ENCODE peak calls at places on chromosomes 13 and 19, in seven cellular contexts. One of them, this sample, is unnamed.

GRCh38 chr19:6376512-6377193 is 920 bp upstream of the PSPN start:
- DNase-seq in CD8-positive, alpha-beta T cell: no peak
- DNase-seq in skeletal muscle cell: no peak
- DNase-seq in cardiac fibroblast: no peak
- DNase-seq in AG09309: no peak
- DNase-seq in astrocyte of the spinal cord: no peak
- DNase-seq in endodermal cell: no peak
- DNase-seq in this sample: no peak

GRCh38 chr19:10915511-10916091 is 12.8 kb downstream of the YIPF2 start:
- DNase-seq in CD8-positive, alpha-beta T cell: no peak
- DNase-seq in skeletal muscle cell: peak
- DNase-seq in cardiac fibroblast: peak
- DNase-seq in AG09309: peak
- DNase-seq in astrocyte of the spinal cord: peak
- DNase-seq in endodermal cell: no peak
- DNase-seq in this sample: no peak

GRCh38 chr13:93422980-93423554 is 196.5 kb downstream of the GPC6 start:
- DNase-seq in CD8-positive, alpha-beta T cell: no peak
- DNase-seq in skeletal muscle cell: no peak
- DNase-seq in cardiac fibroblast: no peak
- DNase-seq in AG09309: no peak
- DNase-seq in astrocyte of the spinal cord: no peak
- DNase-seq in endodermal cell: no peak
- DNase-seq in this sample: no peak

GRCh38 chr13:45529758-45530157 is 65.0 kb downstream of the COG3 start:
- DNase-seq in CD8-positive, alpha-beta T cell: no peak
- DNase-seq in skeletal muscle cell: no peak
- DNase-seq in cardiac fibroblast: no peak
- DNase-seq in AG09309: no peak
- DNase-seq in astrocyte of the spinal cord: no peak
- DNase-seq in endodermal cell: no peak
- DNase-seq in this sample: no peak

GRCh38 chr19:38842439-38843174 is 7.2 kb downstream of the HNRNPL start:
- DNase-seq in CD8-positive, alpha-beta T cell: peak
- DNase-seq in skeletal muscle cell: no peak
- DNase-seq in cardiac fibroblast: no peak
- DNase-seq in AG09309: no peak
- DNase-seq in astrocyte of the spinal cord: no peak
- DNase-seq in endodermal cell: no peak
- DNase-seq in this sample: no peak

GRCh38 chr13:30346159-30346788 is 38.9 kb upstream of the KATNAL1 start:
- DNase-seq in CD8-positive, alpha-beta T cell: peak
- DNase-seq in skeletal muscle cell: no peak
- DNase-seq in cardiac fibroblast: no peak
- DNase-seq in AG09309: no peak
- DNase-seq in astrocyte of the spinal cord: no peak
- DNase-seq in endodermal cell: no peak
- DNase-seq in this sample: no peak

GRCh38 chr19:10353793-10354391 is 14.5 kb upstream of the ICAM3 start:
- DNase-seq in CD8-positive, alpha-beta T cell: no peak
- DNase-seq in skeletal muscle cell: no peak
- DNase-seq in cardiac fibroblast: peak
- DNase-seq in AG09309: no peak
- DNase-seq in astrocyte of the spinal cord: peak
- DNase-seq in endodermal cell: peak
- DNase-seq in this sample: peak

GRCh38 chr19:35549174-35549788 is 3.9 kb downstream of the TMEM147 start:
- DNase-seq in CD8-positive, alpha-beta T cell: peak
- DNase-seq in skeletal muscle cell: no peak
- DNase-seq in cardiac fibroblast: peak
- DNase-seq in AG09309: peak
- DNase-seq in astrocyte of the spinal cord: peak
- DNase-seq in endodermal cell: peak
- DNase-seq in this sample: peak

GRCh38 chr13:19950374-19950773 is 8.2 kb upstream of the ZMYM2 start:
- DNase-seq in CD8-positive, alpha-beta T cell: no peak
- DNase-seq in skeletal muscle cell: no peak
- DNase-seq in cardiac fibroblast: no peak
- DNase-seq in AG09309: no peak
- DNase-seq in astrocyte of the spinal cord: no peak
- DNase-seq in endodermal cell: no peak
- DNase-seq in this sample: no peak

GRCh38 chr13:62193919-62194318 is 778.3 kb upstream of the PCDH20 start:
- DNase-seq in CD8-positive, alpha-beta T cell: no peak
- DNase-seq in skeletal muscle cell: no peak
- DNase-seq in cardiac fibroblast: no peak
- DNase-seq in AG09309: no peak
- DNase-seq in astrocyte of the spinal cord: no peak
- DNase-seq in endodermal cell: no peak
- DNase-seq in this sample: no peak

GRCh38 chr13:101267656-101268055 is 148.7 kb downstream of the NALCN start:
- DNase-seq in CD8-positive, alpha-beta T cell: no peak
- DNase-seq in skeletal muscle cell: no peak
- DNase-seq in cardiac fibroblast: peak
- DNase-seq in AG09309: peak
- DNase-seq in astrocyte of the spinal cord: peak
- DNase-seq in endodermal cell: no peak
- DNase-seq in this sample: no peak

GRCh38 chr13:107581009-107581408 is 634.3 kb downstream of the LIG4 start:
- DNase-seq in CD8-positive, alpha-beta T cell: no peak
- DNase-seq in skeletal muscle cell: no peak
- DNase-seq in cardiac fibroblast: no peak
- DNase-seq in AG09309: no peak
- DNase-seq in astrocyte of the spinal cord: no peak
- DNase-seq in endodermal cell: no peak
- DNase-seq in this sample: no peak

GRCh38 chr19:45440873-45441654 is 17.3 kb upstream of the ERCC1 start:
- DNase-seq in CD8-positive, alpha-beta T cell: no peak
- DNase-seq in skeletal muscle cell: no peak
- DNase-seq in cardiac fibroblast: peak
- DNase-seq in AG09309: no peak
- DNase-seq in astrocyte of the spinal cord: peak
- DNase-seq in endodermal cell: peak
- DNase-seq in this sample: peak

GRCh38 chr13:32426981-32427851 is 714 bp downstream of the N4BP2L1 start:
- DNase-seq in CD8-positive, alpha-beta T cell: peak
- DNase-seq in skeletal muscle cell: no peak
- DNase-seq in cardiac fibroblast: peak
- DNase-seq in AG09309: no peak
- DNase-seq in astrocyte of the spinal cord: peak
- DNase-seq in endodermal cell: peak
- DNase-seq in this sample: peak

GRCh38 chr13:76570485-76570884 is 315.7 kb downstream of the KCTD12 start:
- DNase-seq in CD8-positive, alpha-beta T cell: no peak
- DNase-seq in skeletal muscle cell: no peak
- DNase-seq in cardiac fibroblast: no peak
- DNase-seq in AG09309: no peak
- DNase-seq in astrocyte of the spinal cord: no peak
- DNase-seq in endodermal cell: no peak
- DNase-seq in this sample: no peak

DNA sequence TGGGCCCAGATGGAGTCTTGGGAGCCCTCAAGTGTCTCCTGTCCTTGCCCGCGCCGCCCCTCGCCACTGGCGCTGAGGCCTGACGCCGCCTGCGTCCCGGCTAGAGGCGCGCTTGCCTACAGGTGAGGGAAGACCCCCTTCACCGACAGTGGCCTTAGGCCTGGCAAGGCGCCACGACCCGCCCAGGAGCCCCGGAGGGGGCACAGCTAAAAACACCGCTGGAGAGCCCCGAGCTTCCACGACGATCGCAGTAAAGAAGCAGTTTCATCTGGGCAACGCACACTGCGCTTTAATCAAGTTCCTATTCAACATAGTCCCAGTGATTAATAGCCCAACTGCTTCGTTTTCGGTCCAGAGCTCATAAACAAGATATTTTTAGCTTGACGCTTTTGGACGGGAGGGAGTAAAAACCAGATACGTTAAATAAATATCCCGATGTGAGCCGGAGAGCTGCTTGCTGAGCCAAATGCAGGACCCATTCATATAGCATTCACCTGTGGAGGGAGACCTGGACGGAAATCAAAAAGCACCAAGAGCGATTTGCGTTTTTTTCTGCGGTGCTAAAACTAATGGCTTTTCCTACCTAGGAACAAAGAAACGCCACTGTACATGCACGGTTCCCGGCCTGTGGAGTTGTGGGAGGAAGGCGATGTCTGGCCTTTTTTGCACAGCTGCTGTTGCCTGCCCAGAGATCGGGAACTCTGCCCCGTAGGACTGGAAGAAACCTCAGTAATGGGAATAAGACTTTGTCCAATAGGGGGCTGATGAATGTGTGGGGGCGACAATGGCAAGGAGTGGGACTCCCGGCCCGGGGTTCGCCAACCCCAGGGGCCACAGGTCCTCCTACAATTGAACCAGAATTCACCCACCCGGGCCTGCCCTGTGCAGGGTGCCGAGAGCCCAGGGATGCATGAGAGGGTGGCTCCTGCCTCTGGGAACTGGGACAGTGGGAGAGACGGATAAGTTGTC is 1.7 kb upstream of the CEBPA start:
- DNase-seq in CD8-positive, alpha-beta T cell: no peak
- DNase-seq in skeletal muscle cell: no peak
- DNase-seq in cardiac fibroblast: peak
- DNase-seq in AG09309: no peak
- DNase-seq in astrocyte of the spinal cord: no peak
- DNase-seq in endodermal cell: no peak
- DNase-seq in this sample: no peak
- H3K4me3 ChIP-seq in CD8-positive, alpha-beta T cell: no peak
- H3K4me3 ChIP-seq in skeletal muscle cell: peak
- H3K4me3 ChIP-seq in cardiac fibroblast: peak
- H3K4me3 ChIP-seq in AG09309: peak
- H3K4me3 ChIP-seq in astrocyte of the spinal cord: no peak
- H3K4me3 ChIP-seq in endodermal cell: peak
- H3K4me3 ChIP-seq in this sample: no peak

DNA sequence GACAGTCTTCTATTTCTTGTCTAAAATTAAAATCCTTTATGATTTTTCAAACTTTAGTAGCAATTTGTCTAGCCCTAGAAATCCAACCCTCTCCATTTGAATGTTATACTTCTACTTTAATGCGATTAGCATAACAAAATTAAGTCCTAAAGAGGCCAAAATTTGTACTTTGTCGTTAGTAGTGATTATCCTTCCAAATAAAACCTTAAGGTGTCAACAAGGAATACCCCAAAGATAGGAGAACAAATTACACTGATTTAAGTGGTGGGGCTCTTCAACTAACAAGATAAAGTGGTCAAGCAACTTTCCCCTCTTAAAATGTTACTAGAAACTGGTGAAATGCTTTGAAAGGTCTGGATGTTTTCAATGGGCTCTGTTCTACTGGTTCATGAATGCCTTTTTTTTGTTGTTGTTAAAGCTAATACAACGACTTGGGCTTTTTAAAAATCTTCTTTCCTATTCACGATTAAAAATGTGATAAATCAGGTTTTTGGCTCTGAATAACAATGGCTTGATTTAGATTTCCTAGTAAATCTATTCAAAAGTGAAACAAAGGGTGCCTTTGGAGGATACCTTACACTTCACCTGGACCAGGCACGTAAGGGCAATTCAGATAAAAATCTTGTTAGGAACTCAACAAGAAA is 3.3 kb downstream of the SOX21 start:
- DNase-seq in CD8-positive, alpha-beta T cell: no peak
- DNase-seq in skeletal muscle cell: no peak
- DNase-seq in cardiac fibroblast: no peak
- DNase-seq in AG09309: no peak
- DNase-seq in astrocyte of the spinal cord: peak
- DNase-seq in endodermal cell: no peak
- DNase-seq in this sample: no peak
- H3K4me3 ChIP-seq in CD8-positive, alpha-beta T cell: no peak
- H3K4me3 ChIP-seq in skeletal muscle cell: no peak
- H3K4me3 ChIP-seq in cardiac fibroblast: no peak
- H3K4me3 ChIP-seq in AG09309: no peak
- H3K4me3 ChIP-seq in astrocyte of the spinal cord: no peak
- H3K4me3 ChIP-seq in endodermal cell: peak
- H3K4me3 ChIP-seq in this sample: no peak

GRCh38 chr19:41774515-41774980 is 19.2 kb downstream of the CEACAM6 start:
- DNase-seq in CD8-positive, alpha-beta T cell: peak
- DNase-seq in skeletal muscle cell: no peak
- DNase-seq in cardiac fibroblast: no peak
- DNase-seq in AG09309: no peak
- DNase-seq in astrocyte of the spinal cord: no peak
- DNase-seq in endodermal cell: no peak
- DNase-seq in this sample: no peak

GRCh38 chr19:41769608-41770007 is 14.3 kb downstream of the CEACAM6 start:
- DNase-seq in CD8-positive, alpha-beta T cell: no peak
- DNase-seq in skeletal muscle cell: no peak
- DNase-seq in cardiac fibroblast: no peak
- DNase-seq in AG09309: no peak
- DNase-seq in astrocyte of the spinal cord: no peak
- DNase-seq in endodermal cell: no peak
- DNase-seq in this sample: no peak

GRCh38 chr19:41767105-41767504 is 11.8 kb downstream of the CEACAM6 start:
- DNase-seq in CD8-positive, alpha-beta T cell: no peak
- DNase-seq in skeletal muscle cell: no peak
- DNase-seq in cardiac fibroblast: no peak
- DNase-seq in AG09309: no peak
- DNase-seq in astrocyte of the spinal cord: no peak
- DNase-seq in endodermal cell: no peak
- DNase-seq in this sample: no peak

GRCh38 chr19:41776700-41777099 is 19.7 kb upstream of the CEACAM3 start:
- DNase-seq in CD8-positive, alpha-beta T cell: no peak
- DNase-seq in skeletal muscle cell: no peak
- DNase-seq in cardiac fibroblast: no peak
- DNase-seq in AG09309: no peak
- DNase-seq in astrocyte of the spinal cord: no peak
- DNase-seq in endodermal cell: no peak
- DNase-seq in this sample: no peak

DNA sequence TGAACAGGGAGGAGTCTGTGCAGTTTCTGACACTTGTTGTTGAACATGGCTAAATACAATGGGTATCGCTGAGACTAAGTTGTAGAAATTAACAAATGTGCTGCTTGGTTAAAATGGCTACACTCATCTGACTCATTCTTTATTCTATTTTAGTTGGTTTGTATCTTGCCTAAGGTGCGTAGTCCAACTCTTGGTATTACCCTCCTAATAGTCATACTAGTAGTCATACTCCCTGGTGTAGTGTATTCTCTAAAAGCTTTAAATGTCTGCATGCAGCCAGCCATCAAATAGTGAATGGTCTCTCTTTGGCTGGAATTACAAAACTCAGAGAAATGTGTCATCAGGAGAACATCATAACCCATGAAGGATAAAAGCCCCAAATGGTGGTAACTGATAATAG is 16.1 kb downstream of the CEACAM6 start:
- DNase-seq in CD8-positive, alpha-beta T cell: no peak
- DNase-seq in skeletal muscle cell: no peak
- DNase-seq in cardiac fibroblast: no peak
- DNase-seq in AG09309: no peak
- DNase-seq in astrocyte of the spinal cord: no peak
- DNase-seq in endodermal cell: no peak
- DNase-seq in this sample: no peak
- H3K4me3 ChIP-seq in CD8-positive, alpha-beta T cell: no peak
- H3K4me3 ChIP-seq in skeletal muscle cell: no peak
- H3K4me3 ChIP-seq in cardiac fibroblast: no peak
- H3K4me3 ChIP-seq in AG09309: no peak
- H3K4me3 ChIP-seq in astrocyte of the spinal cord: no peak
- H3K4me3 ChIP-seq in endodermal cell: no peak
- H3K4me3 ChIP-seq in this sample: no peak

DNA sequence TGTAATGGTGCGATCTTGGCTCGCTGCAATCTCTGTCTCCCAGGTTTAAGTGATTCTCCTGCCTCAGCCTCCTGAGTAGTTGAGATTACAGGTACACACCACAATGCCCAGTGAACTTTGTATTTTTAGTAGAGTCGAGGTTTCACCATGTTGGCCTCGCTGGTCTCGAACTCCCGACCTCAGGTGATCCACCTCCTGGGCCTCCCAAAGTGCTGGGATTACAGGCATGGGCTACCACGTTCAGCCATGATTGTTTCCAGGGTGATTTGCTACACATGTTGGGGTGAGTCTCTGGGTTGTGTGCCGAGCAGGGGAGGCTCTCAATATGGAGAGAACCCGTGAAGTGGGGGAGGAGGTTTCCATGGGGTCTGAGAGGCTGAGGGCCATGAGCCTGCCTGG is 24.8 kb upstream of the CEACAM21 start:
- DNase-seq in CD8-positive, alpha-beta T cell: no peak
- DNase-seq in skeletal muscle cell: no peak
- DNase-seq in cardiac fibroblast: no peak
- DNase-seq in AG09309: no peak
- DNase-seq in astrocyte of the spinal cord: no peak
- DNase-seq in endodermal cell: no peak
- DNase-seq in this sample: no peak
- H3K4me3 ChIP-seq in CD8-positive, alpha-beta T cell: peak
- H3K4me3 ChIP-seq in skeletal muscle cell: no peak
- H3K4me3 ChIP-seq in cardiac fibroblast: no peak
- H3K4me3 ChIP-seq in AG09309: no peak
- H3K4me3 ChIP-seq in astrocyte of the spinal cord: no peak
- H3K4me3 ChIP-seq in endodermal cell: no peak
- H3K4me3 ChIP-seq in this sample: no peak

This sample was measured in BE2C.